ENCODE peak calls at places on chromosome X, in four cellular contexts. M is B cell, P is OCI-LY7, U is adrenal gland. F is an unnamed sample.

GRCh38 chrX:53233536-53233935 is 8.5 kb upstream of the KDM5C start:
- DNase-seq in M (no peak), P (no peak), U (no peak), F (no peak)

GRCh38 chrX:97267376-97267775 is 383.7 kb downstream of the RPA4 start:
- DNase-seq in M (no peak), P (no peak), U (no peak), F (no peak)

GRCh38 chrX:134512566-134512965 is 52.6 kb downstream of the HPRT1 start:
- DNase-seq in M (no peak), P (no peak), U (no peak), F (no peak)

GRCh38 chrX:57044226-57044625 is 48.9 kb upstream of the SPIN3 start:
- DNase-seq in M (no peak), P (no peak), U (no peak), F (no peak)

GRCh38 chrX:153981771-153982533 is 9.4 kb downstream of the TMEM187 start:
- DNase-seq in M (no peak), P (no peak), U (no peak), F (no peak)

GRCh38 chrX:134631404-134632346 is 26.6 kb downstream of the PLAC1 start:
- DNase-seq in M (no peak), P (no peak), U (no peak), F (no peak)

GRCh38 chrX:109847257-109848187 is 114.5 kb upstream of the ACSL4 start:
- DNase-seq in M (no peak), P (no peak), U (no peak), F (no peak)

GRCh38 chrX:154327026-154327820 is 31.6 kb downstream of the TKTL1 start:
- DNase-seq in M (no peak), P (peak), U (peak), F (no peak)

GRCh38 chrX:31070057-31070468 is 1.8 kb downstream of the FTHL17 start:
- DNase-seq in M (no peak), P (no peak), U (no peak), F (no peak)

GRCh38 chrX:19799319-19800182 is 87.8 kb downstream of the SH3KBP1 start:
- DNase-seq in M (no peak), P (peak), U (no peak), F (no peak)

GRCh38 chrX:21394792-21395191 is 20.6 kb downstream of the CNKSR2 start:
- DNase-seq in M (no peak), P (no peak), U (no peak), F (no peak)

GRCh38 chrX:13721819-13722527 is 12.4 kb downstream of the TRAPPC2 start:
- DNase-seq in M (no peak), P (peak), U (no peak), F (no peak)

GRCh38 chrX:68083510-68083909 is 349.8 kb downstream of the OPHN1 start:
- DNase-seq in M (no peak), P (no peak), U (no peak), F (no peak)

GRCh38 chrX:111431007-111431406 is 19.0 kb upstream of the DCX start:
- DNase-seq in M (no peak), P (no peak), U (no peak), F (no peak)

GRCh38 chrX:25531096-25531495 is 515.3 kb upstream of the ARX start:
- DNase-seq in M (no peak), P (no peak), U (no peak), F (no peak)

GRCh38 chrX:137747231-137747630 is 181.3 kb downstream of the ZIC3 start:
- DNase-seq in M (no peak), P (no peak), U (no peak), F (no peak)

GRCh38 chrX:149511081-149511480 is 6.0 kb upstream of the IDS start:
- DNase-seq in M (no peak), P (no peak), U (no peak), F (no peak)

DNA sequence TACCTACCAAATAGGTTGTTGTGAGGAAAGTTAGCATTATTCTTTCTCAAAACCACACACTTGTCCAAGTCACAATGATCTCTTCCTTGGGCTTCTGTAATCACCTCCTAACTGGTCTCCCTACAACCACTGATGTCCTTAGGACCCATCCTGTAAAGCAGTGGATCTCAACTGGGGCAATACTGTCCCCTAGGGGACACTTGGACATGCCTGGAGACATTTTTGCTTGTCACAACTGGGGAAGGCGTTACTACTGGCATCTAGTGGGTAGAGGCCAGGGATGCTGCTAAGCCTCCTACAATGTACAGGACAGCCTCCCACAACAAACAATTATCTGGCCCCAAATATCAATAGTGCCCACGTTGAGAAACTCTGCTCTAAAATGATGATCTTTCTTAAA is 118.7 kb upstream of the AP1S2 start:
- DNase-seq in M (peak), P (peak), U (peak), F (no peak)
- TF ChIP-seq CTCF in M (peak), P (peak), U (peak), F (peak)

DNA sequence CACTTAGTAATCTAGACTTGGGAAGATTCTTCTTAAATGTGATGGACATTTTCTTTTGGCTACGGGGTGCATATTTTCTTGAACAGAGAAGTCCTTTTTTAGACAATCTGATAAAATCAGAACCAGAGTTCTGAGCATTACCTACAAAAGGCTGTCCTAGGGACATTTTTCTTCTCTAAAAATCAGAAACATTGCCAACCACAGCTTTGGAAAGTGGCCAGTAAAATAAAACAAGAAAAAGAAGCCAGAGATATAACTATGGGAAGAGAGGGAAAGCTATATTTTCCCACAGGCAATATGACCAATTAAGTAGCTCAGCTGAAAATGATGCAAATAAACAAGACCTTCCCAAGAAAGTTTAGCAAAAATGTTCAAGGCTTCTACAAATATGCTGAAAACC is 55.9 kb downstream of the MXRA5 start:
- DNase-seq in M (no peak), P (no peak), U (no peak), F (no peak)
- TF ChIP-seq CTCF in M (no peak), P (no peak), U (no peak), F (no peak)

DNA sequence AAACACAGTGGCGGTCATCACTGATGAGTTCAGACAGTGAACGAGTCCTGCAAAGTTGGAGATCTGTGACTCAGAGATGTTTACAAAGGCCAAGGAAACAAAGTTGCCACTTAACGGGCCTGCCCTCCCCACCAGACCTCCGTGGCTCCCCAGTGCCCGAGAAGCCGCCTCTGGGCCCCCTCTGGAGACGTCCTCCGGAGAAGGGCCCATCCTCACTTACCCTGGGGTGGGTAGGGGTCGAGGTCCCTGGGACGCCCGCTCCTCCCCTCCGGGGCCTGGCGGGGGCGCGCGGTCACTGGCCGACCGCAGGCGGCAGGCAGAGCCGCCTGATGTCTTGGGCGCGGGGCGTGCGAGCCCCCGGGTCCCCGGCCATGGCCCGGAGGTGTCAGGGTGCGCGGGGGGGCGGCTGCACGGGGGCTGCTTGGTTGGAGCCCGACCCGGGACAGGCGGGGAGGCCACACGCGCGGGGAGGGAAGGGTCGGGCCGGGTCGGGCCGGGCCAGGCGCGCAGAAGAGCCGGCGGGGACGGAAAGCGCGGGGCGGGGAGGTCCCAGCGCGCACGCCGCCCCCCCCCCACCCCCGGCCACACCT is 590 bp downstream of the DHRSX start:
- DNase-seq in M (no peak), P (peak), U (peak), F (peak)
- TF ChIP-seq CTCF in M (no peak), P (peak), U (no peak), F (peak)

GRCh38 chrX:114959729-114960128 is 57.7 kb downstream of the IL13RA2 start:
- DNase-seq in M (no peak), P (no peak), U (no peak), F (no peak)
- TF ChIP-seq CTCF in M (no peak), P (peak), U (peak), F (peak)

DNA sequence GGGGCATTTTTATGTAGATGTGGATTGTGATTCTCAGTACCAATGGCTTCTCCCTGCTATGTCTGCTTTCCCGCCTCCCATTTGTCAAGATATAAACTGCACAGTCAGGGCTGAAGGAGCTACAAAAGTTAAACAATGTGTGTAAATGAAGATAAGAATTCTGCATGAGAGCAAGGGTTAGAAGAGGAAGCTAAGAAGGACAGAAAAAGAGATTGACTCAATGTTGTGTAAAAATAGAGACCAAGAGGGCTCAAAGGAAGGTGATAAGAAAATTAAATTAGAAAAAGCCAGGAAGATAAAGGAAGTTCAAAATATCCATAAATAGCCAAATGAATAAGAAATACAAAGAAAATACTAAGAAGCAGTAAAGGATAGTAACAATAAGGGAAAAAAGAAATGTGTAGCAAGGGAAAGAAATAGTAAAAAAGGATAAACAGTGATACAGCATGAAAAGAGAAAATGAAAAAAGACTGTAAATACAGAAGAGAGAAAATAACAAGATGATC is 82.5 kb downstream of the AMELX start:
- DNase-seq in M (no peak), P (no peak), U (no peak), F (no peak)
- TF ChIP-seq CTCF in M (no peak), P (no peak), U (no peak), F (no peak)

GRCh38 chrX:132375941-132376340 is 112.9 kb downstream of the MBNL3 start:
- DNase-seq in M (no peak), P (peak), U (no peak), F (no peak)
- TF ChIP-seq CTCF in M (no peak), P (peak), U (no peak), F (peak)

F was measured in progenitor cell of endocrine pancreas.